ENCODE peak calls at places on chromosome 13, in four cellular contexts. Z, I, N and E are unnamed samples.

GRCh38 chr13:80823472-80823871 is 482.5 kb upstream of the SPRY2 start:
- DNase-seq in Z (no peak), I (no peak), N (no peak), E (no peak)

GRCh38 chr13:41058229-41059070 is 2.9 kb upstream of the WBP4 start:
- DNase-seq in Z (no peak), I (no peak), N (peak), E (no peak)

GRCh38 chr13:95896302-95896701 is 156.9 kb downstream of the UGGT2 start:
- DNase-seq in Z (no peak), I (no peak), N (peak), E (peak)

GRCh38 chr13:60329221-60329983 is 67.6 kb upstream of the TDRD3 start:
- DNase-seq in Z (peak), I (peak), N (peak), E (peak)

GRCh38 chr13:36674337-36675212 is 755 bp downstream of the SERTM1 start:
- DNase-seq in Z (no peak), I (no peak), N (no peak), E (no peak)

GRCh38 chr13:100506154-100506553 is 82.4 kb downstream of the GGACT start:
- DNase-seq in Z (no peak), I (no peak), N (no peak), E (no peak)

GRCh38 chr13:37134411-37135041 is 29.1 kb upstream of the CSNK1A1L start:
- DNase-seq in Z (no peak), I (no peak), N (peak), E (peak)

GRCh38 chr13:23510979-23511735 is 59.1 kb upstream of the TNFRSF19 start:
- DNase-seq in Z (peak), I (no peak), N (peak), E (peak)

GRCh38 chr13:60755380-60756163 is 358.6 kb downstream of the TDRD3 start:
- DNase-seq in Z (no peak), I (no peak), N (peak), E (no peak)

GRCh38 chr13:26985285-26985878 is 186.2 kb downstream of the USP12 start:
- DNase-seq in Z (peak), I (peak), N (peak), E (peak)

GRCh38 chr13:28493740-28494536 is 990 bp downstream of the FLT1 start:
- DNase-seq in Z (peak), I (peak), N (no peak), E (no peak)

GRCh38 chr13:39866722-39867121 is 211.3 kb downstream of the COG6 start:
- DNase-seq in Z (no peak), I (no peak), N (no peak), E (no peak)

GRCh38 chr13:35143123-35143522 is 201.1 kb downstream of the NBEA start:
- DNase-seq in Z (no peak), I (no peak), N (no peak), E (no peak)

GRCh38 chr13:100382787-100383186 is 205.8 kb downstream of the GGACT start:
- DNase-seq in Z (no peak), I (no peak), N (peak), E (no peak)

GRCh38 chr13:36133950-36134349 is 2.8 kb upstream of the DCLK1 start:
- DNase-seq in Z (no peak), I (no peak), N (no peak), E (no peak)

GRCh38 chr13:34822681-34823080 is 119.4 kb upstream of the NBEA start:
- DNase-seq in Z (no peak), I (no peak), N (peak), E (no peak)

GRCh38 chr13:53612200-53612599 is 583.6 kb downstream of the OLFM4 start:
- DNase-seq in Z (no peak), I (no peak), N (no peak), E (no peak)

GRCh38 chr13:57345526-57345925 is 178.5 kb downstream of the PRR20E start:
- DNase-seq in Z (no peak), I (no peak), N (no peak), E (no peak)

GRCh38 chr13:81171065-81171647 is 830.2 kb upstream of the SPRY2 start:
- DNase-seq in Z (no peak), I (no peak), N (peak), E (peak)

GRCh38 chr13:34019870-34020269 is 201.9 kb downstream of the RFC3 start:
- DNase-seq in Z (no peak), I (no peak), N (peak), E (no peak)

GRCh38 chr13:53151692-53152421 is 123.2 kb downstream of the OLFM4 start:
- DNase-seq in Z (peak), I (peak), N (peak), E (no peak)

GRCh38 chr13:74978596-74978995 is 503.4 kb downstream of the TBC1D4 start:
- DNase-seq in Z (no peak), I (no peak), N (no peak), E (no peak)

GRCh38 chr13:113796948-113797676 is 38.1 kb downstream of the TMEM255B start:
- DNase-seq in Z (no peak), I (no peak), N (no peak), E (no peak)

GRCh38 chr13:75847588-75847987 is 211.5 kb downstream of the LMO7 start:
- DNase-seq in Z (no peak), I (no peak), N (no peak), E (no peak)

GRCh38 chr13:78137404-78138142 is 218.9 kb upstream of the EDNRB start:
- DNase-seq in Z (peak), I (no peak), N (peak), E (peak)
- TF ChIP-seq CTCF in Z (peak), I (peak), N (peak), E (peak)

GRCh38 chr13:110045202-110045601 is 258.8 kb upstream of the IRS2 start:
- DNase-seq in Z (no peak), I (no peak), N (no peak), E (no peak)

GRCh38 chr13:110044521-110045200 is 258.3 kb upstream of the IRS2 start:
- DNase-seq in Z (no peak), I (no peak), N (peak), E (peak)

GRCh38 chr13:110047511-110047910 is 259.4 kb downstream of the COL4A1 start:
- DNase-seq in Z (no peak), I (no peak), N (peak), E (no peak)

GRCh38 chr13:110042253-110042652 is 255.9 kb upstream of the IRS2 start:
- DNase-seq in Z (no peak), I (no peak), N (peak), E (no peak)

DNA sequence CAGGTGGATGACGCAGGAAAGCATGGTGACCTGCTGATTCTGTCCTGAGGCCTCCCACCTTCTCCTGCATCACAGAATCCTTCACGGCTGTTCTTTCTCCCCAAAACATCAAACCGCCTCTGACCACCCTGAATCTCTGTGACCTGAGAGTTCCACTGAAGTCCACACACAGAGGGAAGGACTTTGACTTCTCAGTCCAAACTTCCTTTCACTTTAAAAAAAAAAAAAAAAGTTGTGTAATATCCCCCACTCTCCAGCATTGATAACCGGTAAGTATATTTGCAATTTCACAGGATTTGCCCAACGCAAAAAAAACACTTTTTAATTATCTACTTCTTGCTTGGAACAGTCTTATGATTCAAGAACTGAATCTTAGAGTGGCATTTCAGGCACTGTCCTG is 259.5 kb upstream of the IRS2 start:
- DNase-seq in Z (no peak), I (no peak), N (no peak), E (no peak)
- TF ChIP-seq CTCF in Z (no peak), I (no peak), N (no peak), E (no peak)

DNA sequence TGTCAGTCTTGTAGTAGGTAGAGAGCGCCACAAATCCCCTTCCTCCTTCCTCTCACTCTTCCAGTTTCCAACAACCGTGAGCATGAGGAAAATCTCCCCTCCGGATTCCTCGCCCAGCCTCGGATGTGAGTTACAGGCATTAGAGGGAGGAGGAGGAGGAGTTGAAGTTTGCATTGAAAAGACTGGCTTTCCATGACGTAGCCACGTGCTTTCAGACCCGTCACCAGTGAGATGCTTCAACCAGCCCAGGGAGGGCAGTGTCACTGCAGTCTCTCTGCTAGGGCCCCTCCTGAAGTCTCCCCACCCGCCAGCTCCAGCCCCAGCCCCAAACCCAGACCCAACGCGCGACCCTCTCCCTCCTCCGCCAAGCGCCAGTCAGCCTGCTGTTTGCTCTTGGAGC is 444 bp upstream of the FGF14 start:
- DNase-seq in Z (peak), I (no peak), N (peak), E (no peak)
- TF ChIP-seq CTCF in Z (no peak), I (no peak), N (peak), E (no peak)

GRCh38 chr13:99197257-99197651 is 3.4 kb upstream of the UBAC2 start:
- DNase-seq in Z (no peak), I (no peak), N (no peak), E (no peak)

GRCh38 chr13:99199541-99200432 is 867 bp upstream of the UBAC2 start:
- DNase-seq in Z (no peak), I (no peak), N (peak), E (no peak)

GRCh38 chr13:99198630-99199029 is 2.0 kb upstream of the UBAC2 start:
- DNase-seq in Z (no peak), I (no peak), N (no peak), E (no peak)

GRCh38 chr13:99203601-99204579 is 3.2 kb downstream of the UBAC2 start:
- DNase-seq in Z (no peak), I (no peak), N (no peak), E (no peak)

GRCh38 chr13:99200433-99201167 is at the start of gene UBAC2:
- DNase-seq in Z (peak), I (peak), N (peak), E (peak)
- TF ChIP-seq CTCF in Z (no peak), I (no peak), N (no peak), E (no peak)

GRCh38 chr13:43792456-43792855 is 5.7 kb upstream of the ENOX1 start:
- DNase-seq in Z (no peak), I (no peak), N (peak), E (no peak)
- TF ChIP-seq CTCF in Z (no peak), I (no peak), N (no peak), E (no peak)

DNA sequence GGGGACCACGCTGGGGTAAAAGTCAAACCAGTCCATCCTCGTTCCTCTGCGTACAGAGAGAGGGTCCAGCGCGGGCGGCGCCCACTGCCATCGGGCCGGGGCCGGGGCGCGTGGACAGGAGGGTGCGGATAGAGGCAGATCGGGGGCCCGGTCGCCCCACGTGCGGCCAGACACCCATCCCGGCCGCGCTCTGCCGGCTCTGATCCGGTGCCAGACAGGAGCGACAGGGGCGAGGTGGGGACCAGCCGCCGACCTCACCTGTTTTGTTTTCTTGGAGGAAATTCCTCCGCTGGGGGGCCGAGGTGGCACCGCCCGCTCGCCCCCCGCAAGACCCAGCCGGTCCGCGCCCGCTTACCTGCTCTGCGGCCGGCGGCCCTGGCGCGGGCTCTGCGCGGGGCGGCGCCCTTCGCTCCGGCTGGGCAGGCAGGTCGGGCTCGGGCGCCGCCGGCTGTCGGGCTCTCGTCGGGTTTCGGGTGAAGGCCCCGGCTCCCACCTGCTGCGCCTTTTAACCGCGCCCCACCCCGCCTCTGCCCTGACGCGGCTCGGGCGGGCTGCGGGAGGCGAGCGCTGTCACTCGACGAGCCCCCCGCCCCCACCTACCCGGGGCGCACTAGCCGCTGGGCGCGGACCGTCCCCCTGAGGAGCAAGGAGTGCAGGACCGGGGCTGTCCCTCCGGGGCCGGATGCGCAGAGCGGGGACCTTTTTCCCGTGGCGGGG is at the start of gene GJB6:
- DNase-seq in Z (peak), I (peak), N (no peak), E (no peak)
- TF ChIP-seq CTCF in Z (no peak), I (peak), N (no peak), E (no peak)

DNA sequence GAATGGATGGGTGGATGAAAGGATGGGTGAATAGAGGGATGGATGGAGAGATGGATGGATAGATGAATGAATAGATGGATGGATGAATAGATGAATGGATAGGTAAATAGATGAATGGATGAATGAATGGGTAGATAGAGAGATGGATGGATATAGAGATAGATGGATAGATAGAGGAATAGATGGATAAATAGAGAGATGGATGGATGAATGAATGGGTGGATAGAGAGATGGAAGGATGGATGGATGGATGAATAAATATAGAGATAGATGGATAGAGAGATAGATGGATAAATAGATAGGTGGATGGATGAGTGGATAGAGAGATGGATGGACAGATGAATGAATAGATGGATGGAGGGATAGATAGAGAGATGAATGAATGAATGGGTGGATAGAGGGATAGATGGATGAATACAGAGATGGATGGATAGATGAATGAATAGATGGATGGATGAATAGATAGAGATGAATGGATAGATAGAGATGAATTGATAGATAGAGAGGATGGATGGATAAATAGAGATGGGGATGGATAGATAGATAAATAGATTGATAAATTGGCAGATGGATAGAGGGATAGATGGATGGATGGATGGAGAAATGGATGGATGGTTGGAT is 106.7 kb upstream of the SOX1 start:
- DNase-seq in Z (no peak), I (no peak), N (no peak), E (no peak)
- TF ChIP-seq CTCF in Z (no peak), I (no peak), N (no peak), E (no peak)

GRCh38 chr13:45168555-45168930 is 32.3 kb downstream of the KCTD4 start:
- DNase-seq in Z (no peak), I (no peak), N (no peak), E (no peak)
- TF ChIP-seq CTCF in Z (no peak), I (no peak), N (no peak), E (no peak)

GRCh38 chr13:91045351-91046034 is 302.0 kb upstream of the MIR17HG start:
- DNase-seq in Z (no peak), I (no peak), N (peak), E (no peak)
- TF ChIP-seq CTCF in Z (no peak), I (peak), N (peak), E (peak)

DNA sequence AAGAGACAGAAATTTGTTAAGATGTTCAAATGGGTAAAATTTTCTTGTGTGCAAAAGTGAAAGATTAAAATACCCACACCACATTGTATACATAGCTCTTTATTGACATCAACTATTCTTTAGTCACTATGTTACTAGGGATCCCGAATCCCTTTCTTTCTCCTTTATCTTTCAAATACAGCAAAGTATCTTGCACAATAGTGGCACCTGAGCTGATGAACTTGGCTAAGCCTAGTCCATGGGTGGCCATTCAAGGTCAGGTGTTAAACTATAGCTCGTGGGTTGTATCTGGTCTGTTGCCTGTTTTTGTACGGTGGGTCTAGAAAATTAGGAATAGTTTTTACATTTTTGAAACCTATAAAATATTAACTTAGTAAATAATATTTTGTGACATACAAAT is 210.9 kb downstream of the SLITRK6 start:
- DNase-seq in Z (no peak), I (no peak), N (no peak), E (no peak)
- TF ChIP-seq CTCF in Z (no peak), I (no peak), N (no peak), E (no peak)